ENCODE peak calls at places on chromosomes 5 and 9, in four cellular contexts. K, T, M and V are unnamed samples.

GRCh38 chr9:100436566-100436965 is 9.6 kb downstream of the MSANTD3 start:
- DNase-seq in T (no peak), K (no peak), M (no peak), V (no peak)

GRCh38 chr9:127580879-127581278 is 31.2 kb upstream of the STXBP1 start:
- DNase-seq in T (no peak), K (peak; percentile 4), M (no peak), V (no peak)

GRCh38 chr5:1652873-1653707 is 129.3 kb upstream of the LPCAT1 start:
- DNase-seq in M (no peak), K (no peak), T (peak; percentile 51), V (peak; percentile 54)

GRCh38 chr5:74261906-74262305 is 378.6 kb downstream of the ENC1 start:
- DNase-seq in T (no peak), K (no peak), M (no peak), V (no peak)

GRCh38 chr5:36944607-36945225 is 68.1 kb downstream of the NIPBL start:
- DNase-seq in K (peak; percentile 18), M (no peak), T (peak; percentile 5), V (no peak)

GRCh38 chr9:15755660-15756059 is 202.8 kb downstream of the CCDC171 start:
- DNase-seq in T (no peak), K (no peak), M (no peak), V (no peak)

GRCh38 chr9:135076143-135076875 is 11.2 kb upstream of the OLFM1 start:
- DNase-seq in K (no peak), M (no peak), T (no peak), V (no peak)

GRCh38 chr9:128690684-128691034 is 1.6 kb downstream of the SET start:
- DNase-seq in K (no peak), M (no peak), T (no peak), V (no peak)

GRCh38 chr5:135651156-135651555 is 72.4 kb upstream of the CXCL14 start:
- DNase-seq in M (no peak), K (no peak), T (no peak), V (no peak)

GRCh38 chr5:88556415-88556814 is 287.8 kb upstream of the TMEM161B start:
- DNase-seq in K (no peak), T (no peak), M (no peak), V (no peak)

GRCh38 chr9:129322022-129322621 is 144.1 kb upstream of the IER5L start:
- DNase-seq in K (no peak), T (no peak), M (no peak), V (no peak)

GRCh38 chr5:76861616-76862015 is 11.8 kb downstream of the S100Z start:
- DNase-seq in M (no peak), T (no peak), K (no peak), V (no peak)

GRCh38 chr5:114473541-114473940 is 111.7 kb downstream of the KCNN2 start:
- DNase-seq in K (no peak), T (no peak), M (no peak), V (no peak)

GRCh38 chr9:131006601-131007000 is 2.4 kb upstream of the LAMC3 start:
- DNase-seq in M (no peak), T (no peak), K (no peak), V (no peak)

GRCh38 chr5:87081511-87082372 is 185.9 kb upstream of the RASA1 start:
- DNase-seq in T (peak; percentile 73), M (peak; percentile 80), K (no peak), V (no peak)

GRCh38 chr5:175797521-175798038 is 73.8 kb upstream of the CPLX2 start:
- DNase-seq in M (no peak), K (no peak), T (no peak), V (no peak)

GRCh38 chr5:45042283-45042682 is 233.5 kb downstream of the MRPS30 start:
- DNase-seq in T (no peak), M (no peak), K (no peak), V (no peak)

GRCh38 chr5:140673187-140673976 is at the start of gene DND1:
- DNase-seq in T (no peak), M (no peak), K (peak; percentile 60), V (no peak)
- TF ChIP-seq POLR2AphosphoS5 in T (peak; percentile 9), M (no peak), K (peak; percentile 13), V (peak; percentile 58)

DNA sequence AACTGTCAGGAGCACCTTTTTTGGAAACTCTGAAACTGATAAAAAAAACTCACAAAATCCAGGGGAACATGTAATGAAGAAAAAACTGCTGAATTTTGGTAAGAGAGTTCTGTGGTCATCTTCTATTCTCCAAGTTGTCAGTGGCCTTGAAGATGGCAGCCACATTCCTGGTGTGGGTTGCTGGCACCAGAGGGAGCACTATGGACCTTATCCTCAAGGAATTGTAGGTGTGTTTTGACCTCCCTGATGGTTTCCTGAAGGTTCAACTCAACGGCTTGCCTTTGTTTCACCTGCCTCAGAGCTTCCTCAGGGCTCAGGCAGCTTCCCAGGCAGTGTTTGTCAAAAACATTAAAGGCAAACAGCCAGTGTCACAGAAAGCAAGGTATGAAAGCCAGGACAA is 2.2 kb upstream of the SLC38A9 start:
- DNase-seq in K (no peak), M (no peak), T (no peak), V (no peak)
- TF ChIP-seq SPI1 in K (no peak), M (no peak), T (no peak), V (no peak)

DNA sequence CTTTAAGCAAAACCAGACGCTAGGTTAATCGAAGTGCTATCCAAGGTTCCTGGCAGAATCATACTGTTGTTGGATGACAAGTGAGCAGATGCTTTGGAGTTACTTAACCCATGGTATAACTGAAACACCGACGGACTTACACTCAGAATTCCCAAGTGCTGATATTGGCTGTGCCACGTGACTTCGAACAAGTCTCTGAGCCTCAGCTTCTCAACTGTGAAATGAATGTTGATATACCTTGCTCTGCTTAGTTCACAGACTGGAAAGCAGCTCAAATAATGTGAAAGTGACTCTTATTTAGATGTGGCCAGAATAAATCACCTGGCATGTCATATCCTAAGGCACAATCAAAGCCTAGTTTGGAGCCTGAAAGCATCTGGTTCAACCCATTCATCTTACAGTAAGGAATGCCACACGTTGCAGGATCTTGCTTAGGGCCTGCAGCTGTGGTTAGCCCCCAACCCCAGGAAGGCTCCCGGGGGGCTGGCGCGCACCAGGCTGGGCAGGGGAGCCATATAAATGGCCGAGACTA is 759 bp downstream of the GEMIN5 start:
- DNase-seq in K (no peak), M (no peak), T (no peak), V (no peak)
- TF ChIP-seq POLR2AphosphoS5 in K (no peak), M (no peak), T (no peak), V (no peak)

GRCh38 chr9:93648836-93649235 is 72.5 kb downstream of the PHF2 start:
- DNase-seq in K (no peak), M (no peak), T (no peak), V (no peak)
- TF ChIP-seq SPI1 in K (no peak), M (no peak), T (no peak), V (no peak)

GRCh38 chr9:69497816-69498215 is 172.8 kb downstream of the ENTREP1 start:
- DNase-seq in M (no peak), T (no peak), K (no peak), V (no peak)
- TF ChIP-seq POLR2AphosphoS5 in M (no peak), T (no peak), K (no peak), V (no peak)